ENCODE peak calls at places on chromosomes 16 and 17, in six cellular contexts. O is AG09309, P is stomach, S is fibroblast of the aortic adventitia, F is mucosa of descending colon, I is osteoblast. H is an unnamed sample.
A peak's percentile ranks its signal among the peaks of the same experiment; 100 is the strongest.

GRCh38 chr17:13647551-13647950 is 45.8 kb upstream of the HS3ST3A1 start:
- DNase-seq in S (peak; percentile 32), I (no peak), F (peak; percentile 5), O (no peak), P (no peak), H (no peak)

GRCh38 chr17:81391964-81392908 is 3.0 kb upstream of the BAHCC1 start:
- DNase-seq in I (peak; percentile 98), O (no peak), F (no peak), S (peak; percentile 80), P (no peak), H (no peak)

GRCh38 chr17:40290629-40291296 is 3.1 kb downstream of the CDC6 start:
- DNase-seq in P (peak; percentile 46), F (peak; percentile 92), S (peak; percentile 95), I (peak; percentile 92), O (peak; percentile 95), H (no peak)

GRCh38 chr16:66198641-66199040 is 167.8 kb upstream of the CDH5 start:
- DNase-seq in I (no peak), S (no peak), F (no peak), P (no peak), O (no peak), H (no peak)

GRCh38 chr17:82859431-82860403 is 19.9 kb upstream of the ZNF750 start:
- DNase-seq in S (peak; percentile 21), O (no peak), F (no peak), P (no peak), I (peak; percentile 99), H (peak; percentile 95)

GRCh38 chr17:66777689-66778225 is 57.2 kb upstream of the CACNG5 start:
- DNase-seq in S (peak; percentile 22), F (no peak), O (no peak), I (no peak), P (no peak), H (peak; percentile 23)

GRCh38 chr16:57601801-57602478 is 26.5 kb upstream of the ADGRG1 start:
- DNase-seq in I (no peak), O (no peak), S (no peak), P (no peak), F (no peak), H (no peak)

GRCh38 chr17:81468765-81469121 is 43.9 kb downstream of the ACTG1 start:
- DNase-seq in P (no peak), O (no peak), I (no peak), F (no peak), S (no peak), H (no peak)

GRCh38 chr17:35051183-35051578 is 12.3 kb downstream of the RFFL start:
- DNase-seq in F (peak; percentile 38), P (no peak), I (no peak), O (no peak), S (no peak), H (no peak)

GRCh38 chr17:63440127-63440769 is 5.9 kb downstream of the CYB561 start:
- DNase-seq in O (no peak), S (no peak), F (no peak), P (no peak), I (peak; percentile 80), H (no peak)

GRCh38 chr16:1211451-1212268 is 13.4 kb downstream of the TPSG1 start:
- DNase-seq in F (no peak), P (no peak), S (no peak), I (no peak), O (no peak), H (no peak)

GRCh38 chr17:18951941-18952842 is at the start of gene SLC5A10:
- DNase-seq in O (no peak), P (no peak), I (peak; percentile 92), S (no peak), F (no peak), H (no peak)

GRCh38 chr17:73288534-73289302 is 23.1 kb downstream of the CDC42EP4 start:
- DNase-seq in P (peak; percentile 80), I (no peak), S (no peak), F (peak; percentile 77), O (no peak), H (no peak)

DNA sequence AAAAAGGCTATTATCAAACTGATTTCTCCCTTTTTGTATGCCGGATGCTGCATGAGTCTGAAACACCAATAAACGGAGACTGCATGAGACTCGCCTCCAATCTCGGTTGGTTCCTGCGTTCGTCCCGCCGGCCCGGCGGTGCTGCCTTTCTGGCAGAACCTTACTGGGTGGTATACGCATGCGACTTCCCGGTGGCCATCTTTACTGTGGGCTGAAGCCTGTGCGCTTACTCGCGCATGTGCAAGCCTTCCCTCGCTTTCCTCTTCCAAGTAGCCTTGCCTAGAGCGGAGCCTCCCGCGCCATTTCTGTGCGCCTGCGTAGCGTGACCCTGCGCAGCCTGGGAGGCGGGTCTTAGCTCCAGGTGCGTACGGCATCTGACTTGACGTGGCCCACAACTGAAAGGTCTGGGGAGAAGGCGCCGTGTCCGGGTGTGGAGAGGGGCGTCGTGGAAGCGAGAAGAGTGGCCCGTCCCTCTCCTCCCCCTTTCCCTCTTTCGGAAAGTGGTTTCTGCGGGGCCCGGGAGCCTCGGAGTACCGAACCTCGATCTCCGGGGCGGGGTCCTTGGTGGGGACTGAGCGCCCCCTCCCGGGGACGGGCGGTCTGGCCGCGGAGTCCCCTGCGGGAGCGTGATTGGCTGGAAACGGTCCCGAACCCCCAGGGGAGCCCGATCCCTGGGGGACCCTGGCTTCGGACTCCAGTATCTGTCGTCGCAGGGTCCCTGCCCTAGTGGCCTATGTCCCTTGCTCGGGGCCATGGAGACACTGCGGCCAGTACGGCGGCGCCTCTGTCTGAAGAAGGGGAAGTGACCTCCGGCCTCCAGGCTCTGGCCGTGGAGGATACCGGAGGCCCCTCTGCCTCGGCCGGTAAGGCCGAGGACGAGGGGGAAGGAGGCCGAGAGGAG is at the start of gene PAGR1:
- DNase-seq in O (peak; percentile 99), S (peak; percentile 100), I (peak; percentile 99), F (peak; percentile 99), P (peak; percentile 98), H (peak; percentile 98)
- TF ChIP-seq CTCF in O (peak; percentile 94), S (peak; percentile 79), I (peak; percentile 84), F (peak; percentile 84), P (peak; percentile 85), H (peak; percentile 86)

GRCh38 chr16:69130461-69130860 is 1.9 kb downstream of the CHTF8 start:
- DNase-seq in I (peak; percentile 82), S (no peak), F (no peak), O (no peak), P (no peak), H (no peak)
- H3K4me3 ChIP-seq in I (peak overlapping the region; percentile 98), S (peak overlapping the region; percentile 96), F (no peak overlapping the region), O (no peak overlapping the region), P (no peak overlapping the region), H (no peak overlapping the region)

DNA sequence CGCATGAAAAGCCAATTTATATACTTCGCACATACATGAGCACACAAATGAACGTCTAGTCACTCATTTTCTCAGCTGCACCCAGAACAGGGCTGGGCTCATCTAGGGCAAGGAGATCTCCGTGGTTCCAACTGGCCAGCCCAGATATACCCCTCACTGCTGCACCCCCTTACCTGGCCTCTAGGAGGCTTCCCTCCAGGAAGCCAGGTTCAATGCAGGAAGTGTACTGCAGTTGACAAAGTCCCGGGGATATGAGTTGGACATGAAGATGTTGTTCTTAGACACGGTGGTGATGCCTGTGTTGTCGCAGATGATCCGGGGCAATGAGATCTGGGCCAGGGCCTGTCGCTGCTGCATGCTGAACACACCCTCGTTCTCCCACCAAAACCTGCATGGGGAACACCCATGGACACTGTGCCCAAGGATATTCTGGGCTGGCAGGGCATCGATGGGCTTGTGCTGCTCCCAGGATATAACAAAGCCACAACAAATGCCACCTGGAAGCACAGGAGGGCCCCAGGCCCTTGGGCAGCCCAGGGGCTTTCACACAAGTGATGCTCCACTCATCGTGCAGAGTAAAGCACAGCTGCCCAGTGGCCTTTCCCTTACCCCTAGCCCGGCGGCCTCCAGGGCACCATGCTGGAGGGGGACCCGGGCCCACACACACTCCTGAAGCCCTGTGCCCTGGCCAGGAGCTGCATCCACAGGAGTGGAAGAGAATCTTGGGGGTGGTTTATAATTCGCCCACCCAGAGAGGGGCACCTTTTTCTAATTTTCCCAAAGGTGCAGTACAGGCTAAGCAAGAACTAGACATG is 10.1 kb downstream of the MPO start:
- DNase-seq in F (no peak), S (no peak), O (no peak), P (peak; percentile 19), I (peak; percentile 47), H (no peak)
- TF ChIP-seq CTCF in F (no peak), S (peak; percentile 22), O (no peak), P (no peak), I (no peak), H (peak; percentile 35)

GRCh38 chr16:29972992-29973383 is 680 bp upstream of the TAOK2 start:
- DNase-seq in S (no peak), O (no peak), P (no peak), F (no peak), I (no peak), H (no peak)
- H3K4me3 ChIP-seq in S (no peak overlapping the region), O (no peak overlapping the region), P (peak overlapping the region; percentile 82), F (no peak overlapping the region), I (no peak overlapping the region), H (no peak overlapping the region)

GRCh38 chr17:57285681-57286080 is 29.4 kb downstream of the MSI2 start:
- DNase-seq in F (no peak), I (no peak), O (no peak), S (no peak), P (no peak), H (no peak)
- TF ChIP-seq CTCF in F (no peak), I (no peak), O (no peak), S (no peak), P (no peak), H (no peak)

DNA sequence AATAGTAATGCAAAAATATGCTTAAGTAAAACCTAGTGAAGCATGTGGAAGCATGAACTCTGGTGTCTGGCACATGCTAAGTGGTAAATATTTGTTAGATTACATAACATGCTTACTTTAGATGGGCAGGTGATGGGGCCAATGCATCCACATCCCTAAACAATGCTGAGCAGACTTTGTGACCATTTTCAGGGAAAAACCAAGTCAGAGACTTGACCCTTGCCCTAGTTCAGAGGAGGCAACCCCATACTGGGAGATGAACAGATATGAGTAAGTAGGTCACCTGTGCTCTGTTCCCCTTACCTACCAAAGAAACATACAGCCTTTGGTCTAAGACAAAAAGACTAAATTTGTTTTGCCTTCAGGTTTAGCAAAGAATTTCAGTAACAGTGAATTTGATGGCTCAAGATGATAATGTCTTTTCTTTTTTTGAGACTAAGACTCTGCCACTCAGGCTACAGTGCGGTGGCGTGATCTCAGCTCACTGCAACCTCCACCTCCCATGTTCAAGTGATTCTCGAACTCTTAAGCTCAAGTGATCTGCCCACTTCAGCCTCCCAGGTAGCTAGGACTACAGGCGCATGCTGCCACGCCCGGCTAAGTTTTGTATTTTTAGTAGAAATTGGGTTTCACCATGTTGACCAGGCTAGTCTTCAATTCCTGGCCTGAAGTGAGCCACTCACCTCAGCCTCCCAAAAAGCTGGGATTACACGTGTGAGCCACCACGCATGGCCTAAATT is 91.4 kb downstream of the HIC1 start:
- DNase-seq in F (no peak), O (no peak), P (no peak), I (no peak), S (no peak), H (no peak)
- H3K4me3 ChIP-seq in F (no peak overlapping the region), O (no peak overlapping the region), P (no peak overlapping the region), I (no peak overlapping the region), S (no peak overlapping the region), H (no peak overlapping the region)

GRCh38 chr16:84115919-84116719 is 623 bp downstream of the MBTPS1 start:
- DNase-seq in I (no peak), S (peak; percentile 59), O (no peak), F (peak; percentile 71), P (peak; percentile 66), H (no peak)
- TF ChIP-seq CTCF in I (peak; percentile 5), S (peak; percentile 24), O (peak; percentile 17), F (no peak), P (peak; percentile 15), H (no peak)